ENCODE peak calls at places on chromosome 6, in six cellular contexts. One of them, this sample, is unnamed.

GRCh38 chr6:75381878-75382633 is 97.5 kb upstream of the TMEM30A start:
- DNase-seq in A549: peak; percentile 34
- DNase-seq in K562: no peak
- DNase-seq in HepG2: no peak
- DNase-seq in NB4: no peak
- DNase-seq in HCT116: no peak
- DNase-seq in this sample: peak; percentile 9

GRCh38 chr6:105402090-105402980 is 547 bp downstream of the PREP start:
- DNase-seq in A549: peak; percentile 41
- DNase-seq in K562: peak; percentile 52
- DNase-seq in HepG2: peak; percentile 25
- DNase-seq in NB4: peak; percentile 67
- DNase-seq in HCT116: no peak
- DNase-seq in this sample: peak; percentile 44

GRCh38 chr6:52693777-52694176 is 22.9 kb downstream of the TMEM14A start:
- DNase-seq in A549: no peak
- DNase-seq in K562: no peak
- DNase-seq in HepG2: no peak
- DNase-seq in NB4: no peak
- DNase-seq in HCT116: no peak
- DNase-seq in this sample: no peak

GRCh38 chr6:120774275-120774674 is 560.0 kb downstream of the TBC1D32 start:
- DNase-seq in A549: no peak
- DNase-seq in K562: no peak
- DNase-seq in HepG2: no peak
- DNase-seq in NB4: no peak
- DNase-seq in HCT116: peak; percentile 62
- DNase-seq in this sample: no peak

GRCh38 chr6:35470663-35471120 is 2.5 kb downstream of the RPL10A start:
- DNase-seq in A549: no peak
- DNase-seq in K562: no peak
- DNase-seq in HepG2: no peak
- DNase-seq in NB4: no peak
- DNase-seq in HCT116: no peak
- DNase-seq in this sample: no peak

GRCh38 chr6:151196571-151196970 is 43.2 kb upstream of the AKAP12 start:
- DNase-seq in A549: no peak
- DNase-seq in K562: no peak
- DNase-seq in HepG2: no peak
- DNase-seq in NB4: no peak
- DNase-seq in HCT116: no peak
- DNase-seq in this sample: no peak

GRCh38 chr6:32188381-32189081 is 1.5 kb downstream of the PBX2 start:
- DNase-seq in A549: no peak
- DNase-seq in K562: peak; percentile 41
- DNase-seq in HepG2: no peak
- DNase-seq in NB4: no peak
- DNase-seq in HCT116: no peak
- DNase-seq in this sample: no peak

GRCh38 chr6:25366785-25367657 is 87.8 kb downstream of the CARMIL1 start:
- DNase-seq in A549: no peak
- DNase-seq in K562: no peak
- DNase-seq in HepG2: no peak
- DNase-seq in NB4: no peak
- DNase-seq in HCT116: no peak
- DNase-seq in this sample: no peak

GRCh38 chr6:28218312-28219248 is 6.5 kb upstream of the ZSCAN9 start:
- DNase-seq in A549: peak; percentile 59
- DNase-seq in K562: peak; percentile 92
- DNase-seq in HepG2: peak; percentile 70
- DNase-seq in NB4: peak; percentile 88
- DNase-seq in HCT116: no peak
- DNase-seq in this sample: peak; percentile 93

GRCh38 chr6:103672169-103672568 is 1187.5 kb downstream of the HACE1 start:
- DNase-seq in A549: no peak
- DNase-seq in K562: no peak
- DNase-seq in HepG2: no peak
- DNase-seq in NB4: peak; percentile 12
- DNase-seq in HCT116: peak; percentile 16
- DNase-seq in this sample: no peak

GRCh38 chr6:149863846-149864577 is at the start of gene LRP11:
- DNase-seq in A549: peak; percentile 87
- DNase-seq in K562: peak; percentile 86
- DNase-seq in HepG2: peak; percentile 82
- DNase-seq in NB4: peak; percentile 76
- DNase-seq in HCT116: no peak
- DNase-seq in this sample: peak; percentile 93

GRCh38 chr6:168201383-168201782 is 118.2 kb downstream of the DACT2 start:
- DNase-seq in A549: peak; percentile 37
- DNase-seq in K562: peak; percentile 23
- DNase-seq in HepG2: peak; percentile 63
- DNase-seq in NB4: no peak
- DNase-seq in HCT116: no peak
- DNase-seq in this sample: no peak

DNA sequence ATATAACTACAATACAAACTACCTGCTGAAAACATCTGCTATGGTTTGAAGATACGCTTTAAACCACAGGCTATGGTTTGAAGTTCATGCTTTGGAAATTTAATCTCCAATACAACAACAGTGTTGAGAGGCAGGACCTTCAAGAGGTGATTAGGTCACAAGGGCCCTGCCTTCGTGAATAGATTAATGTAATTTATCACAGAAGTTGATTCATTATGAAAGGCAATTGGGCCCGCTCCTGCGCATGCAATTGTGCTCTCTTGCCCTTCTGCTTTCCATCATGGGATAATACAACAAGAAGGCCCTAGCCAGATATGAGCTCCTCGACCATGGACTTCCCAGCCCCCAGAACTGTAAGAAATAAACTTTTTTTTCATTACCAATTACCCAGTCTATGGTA is 21.2 kb downstream of the REPS1 start:
- DNase-seq in A549: no peak
- DNase-seq in K562: no peak
- DNase-seq in HepG2: no peak
- DNase-seq in NB4: no peak
- DNase-seq in HCT116: no peak
- DNase-seq in this sample: no peak
- H3K4me3 ChIP-seq in A549: no peak overlapping the region
- H3K4me3 ChIP-seq in K562: no peak overlapping the region
- H3K4me3 ChIP-seq in HepG2: no peak overlapping the region
- H3K4me3 ChIP-seq in NB4: no peak overlapping the region
- H3K4me3 ChIP-seq in HCT116: no peak overlapping the region
- H3K4me3 ChIP-seq in this sample: no peak overlapping the region

GRCh38 chr6:56940977-56941376 is 13.9 kb upstream of the BEND6 start:
- DNase-seq in A549: no peak
- DNase-seq in K562: no peak
- DNase-seq in HepG2: no peak
- DNase-seq in NB4: no peak
- DNase-seq in HCT116: no peak
- DNase-seq in this sample: no peak

GRCh38 chr6:56933650-56934049 is 21.3 kb upstream of the BEND6 start:
- DNase-seq in A549: no peak
- DNase-seq in K562: no peak
- DNase-seq in HepG2: no peak
- DNase-seq in NB4: peak; percentile 16
- DNase-seq in HCT116: no peak
- DNase-seq in this sample: no peak

GRCh38 chr6:56932891-56933473 is 21.9 kb upstream of the BEND6 start:
- DNase-seq in A549: no peak
- DNase-seq in K562: no peak
- DNase-seq in HepG2: no peak
- DNase-seq in NB4: peak; percentile 38
- DNase-seq in HCT116: no peak
- DNase-seq in this sample: no peak

GRCh38 chr6:56940463-56940862 is 14.4 kb upstream of the BEND6 start:
- DNase-seq in A549: no peak
- DNase-seq in K562: no peak
- DNase-seq in HepG2: no peak
- DNase-seq in NB4: no peak
- DNase-seq in HCT116: no peak
- DNase-seq in this sample: no peak

GRCh38 chr6:56938634-56939294 is 16.1 kb upstream of the BEND6 start:
- DNase-seq in A549: peak; percentile 88
- DNase-seq in K562: peak; percentile 27
- DNase-seq in HepG2: peak; percentile 13
- DNase-seq in NB4: peak; percentile 15
- DNase-seq in HCT116: peak; percentile 100
- DNase-seq in this sample: no peak
- TF ChIP-seq MAX in A549: peak; percentile 90
- TF ChIP-seq MAX in K562: no peak
- TF ChIP-seq MAX in HepG2: no peak
- TF ChIP-seq MAX in NB4: no peak
- TF ChIP-seq MAX in HCT116: peak; percentile 97
- TF ChIP-seq MAX in this sample: peak; percentile 98

GRCh38 chr6:88605271-88605670 is 358.1 kb downstream of the RNGTT start:
- DNase-seq in A549: no peak
- DNase-seq in K562: no peak
- DNase-seq in HepG2: no peak
- DNase-seq in NB4: no peak
- DNase-seq in HCT116: no peak
- DNase-seq in this sample: no peak

GRCh38 chr6:88596801-88597200 is 366.6 kb downstream of the RNGTT start:
- DNase-seq in A549: no peak
- DNase-seq in K562: no peak
- DNase-seq in HepG2: no peak
- DNase-seq in NB4: no peak
- DNase-seq in HCT116: no peak
- DNase-seq in this sample: no peak

DNA sequence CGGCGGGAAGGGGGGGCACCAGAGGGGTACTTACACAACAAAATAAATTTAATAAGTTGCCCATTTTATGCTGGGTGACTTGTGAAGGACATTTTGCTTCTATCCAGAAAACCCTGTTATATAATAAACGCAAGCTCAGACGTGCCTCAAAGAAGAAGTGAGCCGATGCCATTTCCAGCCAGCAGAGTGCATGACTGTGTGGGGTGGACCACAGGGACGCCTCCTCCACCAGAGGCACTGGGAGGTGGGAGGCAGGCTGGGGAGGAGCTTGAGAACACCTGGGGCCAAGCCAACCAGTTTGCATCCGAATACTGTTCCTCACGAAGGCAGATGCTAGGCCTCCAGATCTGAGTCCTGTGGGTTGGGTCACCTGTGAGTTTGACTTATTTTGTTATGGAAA is 363.9 kb downstream of the RNGTT start:
- DNase-seq in A549: no peak
- DNase-seq in K562: peak; percentile 42
- DNase-seq in HepG2: peak; percentile 13
- DNase-seq in NB4: peak; percentile 7
- DNase-seq in HCT116: no peak
- DNase-seq in this sample: no peak
- H3K4me3 ChIP-seq in A549: no peak overlapping the region
- H3K4me3 ChIP-seq in K562: no peak overlapping the region
- H3K4me3 ChIP-seq in HepG2: no peak overlapping the region
- H3K4me3 ChIP-seq in NB4: no peak overlapping the region
- H3K4me3 ChIP-seq in HCT116: no peak overlapping the region
- H3K4me3 ChIP-seq in this sample: no peak overlapping the region

GRCh38 chr6:50816947-50817637 is 1.6 kb upstream of the TFAP2B start:
- DNase-seq in A549: no peak
- DNase-seq in K562: no peak
- DNase-seq in HepG2: no peak
- DNase-seq in NB4: no peak
- DNase-seq in HCT116: no peak
- DNase-seq in this sample: peak; percentile 46

GRCh38 chr6:50815436-50816114 is 3.1 kb upstream of the TFAP2B start:
- DNase-seq in A549: no peak
- DNase-seq in K562: peak; percentile 48
- DNase-seq in HepG2: no peak
- DNase-seq in NB4: no peak
- DNase-seq in HCT116: no peak
- DNase-seq in this sample: no peak

GRCh38 chr6:50817638-50817950 is 1.1 kb upstream of the TFAP2B start:
- DNase-seq in A549: no peak
- DNase-seq in K562: no peak
- DNase-seq in HepG2: no peak
- DNase-seq in NB4: no peak
- DNase-seq in HCT116: no peak
- DNase-seq in this sample: no peak

GRCh38 chr6:50818673-50819072 is at the start of gene TFAP2B:
- DNase-seq in A549: no peak
- DNase-seq in K562: no peak
- DNase-seq in HepG2: no peak
- DNase-seq in NB4: no peak
- DNase-seq in HCT116: no peak
- DNase-seq in this sample: peak; percentile 82

DNA sequence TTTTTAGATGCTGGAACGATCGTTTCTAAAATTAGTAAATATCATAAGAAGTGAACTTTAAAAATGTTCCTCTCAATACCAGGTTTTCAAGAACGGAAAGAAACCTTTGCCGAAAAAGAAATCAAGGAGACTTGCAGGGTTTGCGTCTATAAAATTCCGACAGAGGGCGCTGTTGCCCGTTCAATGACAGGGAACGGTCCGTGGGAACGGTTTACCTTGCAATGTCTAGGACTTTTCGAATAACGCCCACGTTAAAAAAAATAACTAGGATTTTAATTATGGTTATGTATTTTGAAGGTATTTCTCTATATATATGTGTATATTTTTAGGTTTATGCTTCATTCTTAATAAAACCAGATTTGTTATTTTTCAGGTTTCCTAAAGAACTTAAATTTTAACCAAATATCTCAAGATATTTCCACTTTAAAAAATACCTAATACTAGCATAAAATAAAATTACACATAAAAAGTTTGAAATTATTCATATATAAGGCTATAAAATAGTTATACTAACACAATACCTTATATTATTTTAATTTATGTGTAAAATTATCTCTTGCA is 2.5 kb upstream of the TFAP2B start:
- DNase-seq in A549: peak; percentile 55
- DNase-seq in K562: peak; percentile 94
- DNase-seq in HepG2: peak; percentile 67
- DNase-seq in NB4: peak; percentile 76
- DNase-seq in HCT116: peak; percentile 34
- DNase-seq in this sample: peak; percentile 63
- TF ChIP-seq MAX in A549: no peak
- TF ChIP-seq MAX in K562: no peak
- TF ChIP-seq MAX in HepG2: no peak
- TF ChIP-seq MAX in NB4: no peak
- TF ChIP-seq MAX in HCT116: no peak
- TF ChIP-seq MAX in this sample: no peak

This sample was measured in SK-N-SH.